ENCODE peak calls at places on chromosomes 2 and 18, in eight cellular contexts. One of them, this sample, is unnamed.
A peak's percentile ranks its signal among the peaks of the same experiment; 100 is the strongest.

GRCh38 chr18:30328839-30329238 is 713.7 kb downstream of the DSC3 start:
- DNase-seq in CD8-positive, alpha-beta memory T cell: no peak
- DNase-seq in D341Med: no peak
- DNase-seq in activated CD4-positive, alpha-beta memory T cell treated with anti-CD3 and anti-CD28 coated beads, Interleukin-2, amount 10 ng/mL, durations not matched to agents 7 days and 5 days: no peak
- DNase-seq in H1: no peak
- DNase-seq in heart left ventricle: no peak
- DNase-seq in NCI-H2029: no peak
- DNase-seq in BE2C: no peak
- DNase-seq in this sample: no peak

GRCh38 chr18:813405-814071 is 1.5 kb upstream of the YES1 start:
- DNase-seq in activated CD4-positive, alpha-beta memory T cell treated with anti-CD3 and anti-CD28 coated beads, Interleukin-2, amount 10 ng/mL, durations not matched to agents 7 days and 5 days: no peak
- DNase-seq in H1: no peak
- DNase-seq in D341Med: no peak
- DNase-seq in CD8-positive, alpha-beta memory T cell: no peak
- DNase-seq in BE2C: no peak
- DNase-seq in heart left ventricle: no peak
- DNase-seq in NCI-H2029: no peak
- DNase-seq in this sample: no peak

GRCh38 chr2:130915595-130916437 is 79.1 kb downstream of the ARHGEF4 start:
- DNase-seq in NCI-H2029: no peak
- DNase-seq in heart left ventricle: no peak
- DNase-seq in H1: no peak
- DNase-seq in BE2C: no peak
- DNase-seq in activated CD4-positive, alpha-beta memory T cell treated with anti-CD3 and anti-CD28 coated beads, Interleukin-2, amount 10 ng/mL, durations not matched to agents 7 days and 5 days: no peak
- DNase-seq in CD8-positive, alpha-beta memory T cell: no peak
- DNase-seq in D341Med: no peak
- DNase-seq in this sample: no peak

GRCh38 chr2:165454905-165455304 is 14.6 kb upstream of the CSRNP3 start:
- DNase-seq in H1: no peak
- DNase-seq in D341Med: no peak
- DNase-seq in activated CD4-positive, alpha-beta memory T cell treated with anti-CD3 and anti-CD28 coated beads, Interleukin-2, amount 10 ng/mL, durations not matched to agents 7 days and 5 days: no peak
- DNase-seq in BE2C: no peak
- DNase-seq in heart left ventricle: no peak
- DNase-seq in NCI-H2029: no peak
- DNase-seq in CD8-positive, alpha-beta memory T cell: no peak
- DNase-seq in this sample: no peak

GRCh38 chr2:232260075-232260474 is 118.5 kb upstream of the ALPP start:
- DNase-seq in CD8-positive, alpha-beta memory T cell: no peak
- DNase-seq in BE2C: no peak
- DNase-seq in D341Med: no peak
- DNase-seq in heart left ventricle: no peak
- DNase-seq in NCI-H2029: no peak
- DNase-seq in activated CD4-positive, alpha-beta memory T cell treated with anti-CD3 and anti-CD28 coated beads, Interleukin-2, amount 10 ng/mL, durations not matched to agents 7 days and 5 days: no peak
- DNase-seq in H1: no peak
- DNase-seq in this sample: peak; percentile 34

GRCh38 chr18:32289480-32290075 is 99.7 kb downstream of the MEP1B start:
- DNase-seq in NCI-H2029: peak; percentile 32
- DNase-seq in BE2C: peak; percentile 23
- DNase-seq in D341Med: peak; percentile 81
- DNase-seq in CD8-positive, alpha-beta memory T cell: no peak
- DNase-seq in heart left ventricle: no peak
- DNase-seq in H1: no peak
- DNase-seq in activated CD4-positive, alpha-beta memory T cell treated with anti-CD3 and anti-CD28 coated beads, Interleukin-2, amount 10 ng/mL, durations not matched to agents 7 days and 5 days: peak; percentile 21
- DNase-seq in this sample: peak; percentile 81

GRCh38 chr18:45370190-45371010 is 244.9 kb upstream of the SLC14A2 start:
- DNase-seq in activated CD4-positive, alpha-beta memory T cell treated with anti-CD3 and anti-CD28 coated beads, Interleukin-2, amount 10 ng/mL, durations not matched to agents 7 days and 5 days: no peak
- DNase-seq in NCI-H2029: no peak
- DNase-seq in CD8-positive, alpha-beta memory T cell: no peak
- DNase-seq in BE2C: peak; percentile 33
- DNase-seq in D341Med: no peak
- DNase-seq in heart left ventricle: no peak
- DNase-seq in H1: no peak
- DNase-seq in this sample: no peak

GRCh38 chr2:163375070-163375469 is 360.7 kb downstream of the FIGN start:
- DNase-seq in NCI-H2029: no peak
- DNase-seq in CD8-positive, alpha-beta memory T cell: no peak
- DNase-seq in heart left ventricle: no peak
- DNase-seq in H1: no peak
- DNase-seq in BE2C: no peak
- DNase-seq in D341Med: no peak
- DNase-seq in activated CD4-positive, alpha-beta memory T cell treated with anti-CD3 and anti-CD28 coated beads, Interleukin-2, amount 10 ng/mL, durations not matched to agents 7 days and 5 days: no peak
- DNase-seq in this sample: no peak

GRCh38 chr2:131036696-131037397 is 56.4 kb downstream of the FAM168B start:
- DNase-seq in activated CD4-positive, alpha-beta memory T cell treated with anti-CD3 and anti-CD28 coated beads, Interleukin-2, amount 10 ng/mL, durations not matched to agents 7 days and 5 days: no peak
- DNase-seq in H1: no peak
- DNase-seq in BE2C: no peak
- DNase-seq in heart left ventricle: no peak
- DNase-seq in NCI-H2029: no peak
- DNase-seq in CD8-positive, alpha-beta memory T cell: no peak
- DNase-seq in D341Med: no peak
- DNase-seq in this sample: no peak

GRCh38 chr18:7646174-7646886 is 79.2 kb downstream of the PTPRM start:
- DNase-seq in D341Med: no peak
- DNase-seq in BE2C: no peak
- DNase-seq in H1: no peak
- DNase-seq in activated CD4-positive, alpha-beta memory T cell treated with anti-CD3 and anti-CD28 coated beads, Interleukin-2, amount 10 ng/mL, durations not matched to agents 7 days and 5 days: no peak
- DNase-seq in CD8-positive, alpha-beta memory T cell: no peak
- DNase-seq in heart left ventricle: no peak
- DNase-seq in NCI-H2029: no peak
- DNase-seq in this sample: no peak

GRCh38 chr2:206800501-206801416 is 35.4 kb downstream of the FASTKD2 start:
- DNase-seq in H1: no peak
- DNase-seq in BE2C: peak; percentile 72
- DNase-seq in CD8-positive, alpha-beta memory T cell: no peak
- DNase-seq in NCI-H2029: peak; percentile 45
- DNase-seq in heart left ventricle: no peak
- DNase-seq in D341Med: peak; percentile 63
- DNase-seq in activated CD4-positive, alpha-beta memory T cell treated with anti-CD3 and anti-CD28 coated beads, Interleukin-2, amount 10 ng/mL, durations not matched to agents 7 days and 5 days: peak; percentile 60
- DNase-seq in this sample: peak; percentile 82

GRCh38 chr18:72555101-72555500 is 11.0 kb upstream of the CBLN2 start:
- DNase-seq in BE2C: no peak
- DNase-seq in activated CD4-positive, alpha-beta memory T cell treated with anti-CD3 and anti-CD28 coated beads, Interleukin-2, amount 10 ng/mL, durations not matched to agents 7 days and 5 days: no peak
- DNase-seq in CD8-positive, alpha-beta memory T cell: no peak
- DNase-seq in D341Med: no peak
- DNase-seq in NCI-H2029: no peak
- DNase-seq in H1: no peak
- DNase-seq in heart left ventricle: no peak
- DNase-seq in this sample: no peak

GRCh38 chr2:231780123-231780908 is 766 bp downstream of the PDE6D start:
- DNase-seq in H1: no peak
- DNase-seq in NCI-H2029: no peak
- DNase-seq in heart left ventricle: peak; percentile 64
- DNase-seq in BE2C: peak; percentile 11
- DNase-seq in D341Med: peak; percentile 36
- DNase-seq in activated CD4-positive, alpha-beta memory T cell treated with anti-CD3 and anti-CD28 coated beads, Interleukin-2, amount 10 ng/mL, durations not matched to agents 7 days and 5 days: peak; percentile 25
- DNase-seq in CD8-positive, alpha-beta memory T cell: no peak
- DNase-seq in this sample: peak; percentile 32

GRCh38 chr18:80108122-80108536 is 933 bp upstream of the ADNP2 start:
- DNase-seq in H1: no peak
- DNase-seq in CD8-positive, alpha-beta memory T cell: no peak
- DNase-seq in BE2C: no peak
- DNase-seq in heart left ventricle: no peak
- DNase-seq in NCI-H2029: no peak
- DNase-seq in D341Med: no peak
- DNase-seq in activated CD4-positive, alpha-beta memory T cell treated with anti-CD3 and anti-CD28 coated beads, Interleukin-2, amount 10 ng/mL, durations not matched to agents 7 days and 5 days: no peak
- DNase-seq in this sample: no peak

GRCh38 chr2:9656270-9656766 is 25.5 kb upstream of the YWHAQ start:
- DNase-seq in CD8-positive, alpha-beta memory T cell: peak; percentile 82
- DNase-seq in D341Med: no peak
- DNase-seq in activated CD4-positive, alpha-beta memory T cell treated with anti-CD3 and anti-CD28 coated beads, Interleukin-2, amount 10 ng/mL, durations not matched to agents 7 days and 5 days: peak; percentile 88
- DNase-seq in BE2C: no peak
- DNase-seq in NCI-H2029: no peak
- DNase-seq in H1: no peak
- DNase-seq in heart left ventricle: no peak
- DNase-seq in this sample: no peak

GRCh38 chr2:66127656-66128055 is 307.3 kb upstream of the MEIS1 start:
- DNase-seq in D341Med: no peak
- DNase-seq in BE2C: no peak
- DNase-seq in CD8-positive, alpha-beta memory T cell: no peak
- DNase-seq in heart left ventricle: no peak
- DNase-seq in NCI-H2029: no peak
- DNase-seq in H1: no peak
- DNase-seq in activated CD4-positive, alpha-beta memory T cell treated with anti-CD3 and anti-CD28 coated beads, Interleukin-2, amount 10 ng/mL, durations not matched to agents 7 days and 5 days: no peak
- DNase-seq in this sample: no peak

GRCh38 chr2:96437512-96437911 is 67.6 kb downstream of the NEURL3 start:
- DNase-seq in D341Med: no peak
- DNase-seq in BE2C: no peak
- DNase-seq in H1: no peak
- DNase-seq in NCI-H2029: no peak
- DNase-seq in CD8-positive, alpha-beta memory T cell: no peak
- DNase-seq in heart left ventricle: no peak
- DNase-seq in activated CD4-positive, alpha-beta memory T cell treated with anti-CD3 and anti-CD28 coated beads, Interleukin-2, amount 10 ng/mL, durations not matched to agents 7 days and 5 days: no peak
- DNase-seq in this sample: no peak

GRCh38 chr2:36965751-36966369 is 476 bp downstream of the STRN start:
- DNase-seq in D341Med: peak; percentile 73
- DNase-seq in H1: peak; percentile 53
- DNase-seq in BE2C: peak; percentile 51
- DNase-seq in activated CD4-positive, alpha-beta memory T cell treated with anti-CD3 and anti-CD28 coated beads, Interleukin-2, amount 10 ng/mL, durations not matched to agents 7 days and 5 days: peak; percentile 34
- DNase-seq in heart left ventricle: no peak
- DNase-seq in NCI-H2029: no peak
- DNase-seq in CD8-positive, alpha-beta memory T cell: peak; percentile 51
- DNase-seq in this sample: peak; percentile 14

GRCh38 chr18:55861266-55861665 is 273.3 kb upstream of the TCF4 start:
- DNase-seq in D341Med: peak; percentile 40
- DNase-seq in NCI-H2029: no peak
- DNase-seq in H1: no peak
- DNase-seq in BE2C: peak; percentile 22
- DNase-seq in heart left ventricle: no peak
- DNase-seq in CD8-positive, alpha-beta memory T cell: no peak
- DNase-seq in activated CD4-positive, alpha-beta memory T cell treated with anti-CD3 and anti-CD28 coated beads, Interleukin-2, amount 10 ng/mL, durations not matched to agents 7 days and 5 days: no peak
- DNase-seq in this sample: peak; percentile 16

GRCh38 chr2:41364842-41365241 is 683.0 kb upstream of the PKDCC start:
- DNase-seq in NCI-H2029: no peak
- DNase-seq in BE2C: no peak
- DNase-seq in CD8-positive, alpha-beta memory T cell: no peak
- DNase-seq in H1: no peak
- DNase-seq in heart left ventricle: no peak
- DNase-seq in D341Med: no peak
- DNase-seq in activated CD4-positive, alpha-beta memory T cell treated with anti-CD3 and anti-CD28 coated beads, Interleukin-2, amount 10 ng/mL, durations not matched to agents 7 days and 5 days: no peak
- DNase-seq in this sample: no peak

GRCh38 chr2:140643761-140644187 is 1487.0 kb downstream of the LRP1B start:
- DNase-seq in NCI-H2029: no peak
- DNase-seq in D341Med: no peak
- DNase-seq in BE2C: no peak
- DNase-seq in H1: no peak
- DNase-seq in activated CD4-positive, alpha-beta memory T cell treated with anti-CD3 and anti-CD28 coated beads, Interleukin-2, amount 10 ng/mL, durations not matched to agents 7 days and 5 days: no peak
- DNase-seq in heart left ventricle: no peak
- DNase-seq in CD8-positive, alpha-beta memory T cell: no peak
- DNase-seq in this sample: no peak

GRCh38 chr2:45741451-45741850 is 90.0 kb downstream of the PRKCE start:
- DNase-seq in NCI-H2029: no peak
- DNase-seq in activated CD4-positive, alpha-beta memory T cell treated with anti-CD3 and anti-CD28 coated beads, Interleukin-2, amount 10 ng/mL, durations not matched to agents 7 days and 5 days: no peak
- DNase-seq in D341Med: no peak
- DNase-seq in H1: no peak
- DNase-seq in CD8-positive, alpha-beta memory T cell: no peak
- DNase-seq in heart left ventricle: peak; percentile 58
- DNase-seq in BE2C: no peak
- DNase-seq in this sample: no peak

GRCh38 chr2:196263181-196263747 is 91.9 kb upstream of the STK17B start:
- DNase-seq in CD8-positive, alpha-beta memory T cell: peak; percentile 63
- DNase-seq in activated CD4-positive, alpha-beta memory T cell treated with anti-CD3 and anti-CD28 coated beads, Interleukin-2, amount 10 ng/mL, durations not matched to agents 7 days and 5 days: peak; percentile 56
- DNase-seq in D341Med: no peak
- DNase-seq in NCI-H2029: no peak
- DNase-seq in heart left ventricle: no peak
- DNase-seq in BE2C: peak; percentile 48
- DNase-seq in H1: no peak
- DNase-seq in this sample: peak; percentile 45

GRCh38 chr2:172089633-172090032 is 4.3 kb downstream of the DLX1 start:
- DNase-seq in NCI-H2029: no peak
- DNase-seq in BE2C: no peak
- DNase-seq in CD8-positive, alpha-beta memory T cell: no peak
- DNase-seq in activated CD4-positive, alpha-beta memory T cell treated with anti-CD3 and anti-CD28 coated beads, Interleukin-2, amount 10 ng/mL, durations not matched to agents 7 days and 5 days: no peak
- DNase-seq in H1: no peak
- DNase-seq in D341Med: no peak
- DNase-seq in heart left ventricle: no peak
- DNase-seq in this sample: no peak

GRCh38 chr2:120736955-120737801 is 1.5 kb downstream of the GLI2 start:
- DNase-seq in activated CD4-positive, alpha-beta memory T cell treated with anti-CD3 and anti-CD28 coated beads, Interleukin-2, amount 10 ng/mL, durations not matched to agents 7 days and 5 days: peak; percentile 12
- DNase-seq in CD8-positive, alpha-beta memory T cell: no peak
- DNase-seq in H1: peak; percentile 71
- DNase-seq in heart left ventricle: peak; percentile 68
- DNase-seq in D341Med: peak; percentile 45
- DNase-seq in NCI-H2029: no peak
- DNase-seq in BE2C: peak; percentile 44
- DNase-seq in this sample: no peak

GRCh38 chr2:41923156-41923786 is 124.5 kb upstream of the PKDCC start:
- DNase-seq in D341Med: no peak
- DNase-seq in activated CD4-positive, alpha-beta memory T cell treated with anti-CD3 and anti-CD28 coated beads, Interleukin-2, amount 10 ng/mL, durations not matched to agents 7 days and 5 days: no peak
- DNase-seq in CD8-positive, alpha-beta memory T cell: no peak
- DNase-seq in NCI-H2029: no peak
- DNase-seq in BE2C: no peak
- DNase-seq in H1: no peak
- DNase-seq in heart left ventricle: no peak
- DNase-seq in this sample: no peak

GRCh38 chr2:189952536-189953109 is 109.9 kb downstream of the MSTN start:
- DNase-seq in NCI-H2029: no peak
- DNase-seq in BE2C: no peak
- DNase-seq in heart left ventricle: no peak
- DNase-seq in D341Med: no peak
- DNase-seq in CD8-positive, alpha-beta memory T cell: no peak
- DNase-seq in H1: no peak
- DNase-seq in activated CD4-positive, alpha-beta memory T cell treated with anti-CD3 and anti-CD28 coated beads, Interleukin-2, amount 10 ng/mL, durations not matched to agents 7 days and 5 days: no peak
- DNase-seq in this sample: no peak

GRCh38 chr2:3186766-3187165 is 190.9 kb downstream of the EIPR1 start:
- DNase-seq in heart left ventricle: no peak
- DNase-seq in NCI-H2029: no peak
- DNase-seq in CD8-positive, alpha-beta memory T cell: peak; percentile 37
- DNase-seq in H1: no peak
- DNase-seq in activated CD4-positive, alpha-beta memory T cell treated with anti-CD3 and anti-CD28 coated beads, Interleukin-2, amount 10 ng/mL, durations not matched to agents 7 days and 5 days: no peak
- DNase-seq in BE2C: no peak
- DNase-seq in D341Med: no peak
- DNase-seq in this sample: no peak